ENCODE peak calls at places on chromosomes 6 and 20, in nine cellular contexts. One of them, this sample, is unnamed.

GRCh38 chr20:57613481-57613921 is 6.7 kb downstream of the ZBP1 start:
- DNase-seq in astrocyte: no peak
- DNase-seq in breast epithelium: no peak
- DNase-seq in cardiac fibroblast: no peak
- DNase-seq in mesendoderm: no peak
- DNase-seq in IMR-90: no peak
- DNase-seq in GM23248: no peak
- DNase-seq in fibroblast of pulmonary artery: no peak
- DNase-seq in tibial nerve: no peak
- DNase-seq in this sample: no peak

GRCh38 chr20:60242836-60243520 is 284.8 kb downstream of the CDH26 start:
- DNase-seq in astrocyte: peak
- DNase-seq in breast epithelium: no peak
- DNase-seq in cardiac fibroblast: no peak
- DNase-seq in mesendoderm: no peak
- DNase-seq in IMR-90: peak
- DNase-seq in GM23248: peak
- DNase-seq in fibroblast of pulmonary artery: peak
- DNase-seq in tibial nerve: no peak
- DNase-seq in this sample: no peak

GRCh38 chr20:32440069-32440757 is 82.1 kb downstream of the ASXL1 start:
- DNase-seq in astrocyte: no peak
- DNase-seq in breast epithelium: no peak
- DNase-seq in cardiac fibroblast: no peak
- DNase-seq in mesendoderm: no peak
- DNase-seq in IMR-90: no peak
- DNase-seq in GM23248: no peak
- DNase-seq in fibroblast of pulmonary artery: no peak
- DNase-seq in tibial nerve: no peak
- DNase-seq in this sample: no peak

GRCh38 chr6:3786131-3786530 is 34.6 kb upstream of the PXDC1 start:
- DNase-seq in astrocyte: no peak
- DNase-seq in breast epithelium: no peak
- DNase-seq in cardiac fibroblast: no peak
- DNase-seq in mesendoderm: no peak
- DNase-seq in IMR-90: no peak
- DNase-seq in GM23248: peak
- DNase-seq in fibroblast of pulmonary artery: no peak
- DNase-seq in tibial nerve: no peak
- DNase-seq in this sample: no peak

GRCh38 chr20:36929290-36929689 is 22.2 kb downstream of the SAMHD1 start:
- DNase-seq in astrocyte: no peak
- DNase-seq in breast epithelium: no peak
- DNase-seq in cardiac fibroblast: peak
- DNase-seq in mesendoderm: no peak
- DNase-seq in IMR-90: peak
- DNase-seq in GM23248: peak
- DNase-seq in fibroblast of pulmonary artery: peak
- DNase-seq in tibial nerve: no peak
- DNase-seq in this sample: no peak

GRCh38 chr20:1225263-1225728 is 548 bp upstream of the RAD21L1 start:
- DNase-seq in astrocyte: no peak
- DNase-seq in breast epithelium: peak
- DNase-seq in cardiac fibroblast: no peak
- DNase-seq in mesendoderm: no peak
- DNase-seq in IMR-90: no peak
- DNase-seq in GM23248: no peak
- DNase-seq in fibroblast of pulmonary artery: no peak
- DNase-seq in tibial nerve: no peak
- DNase-seq in this sample: no peak

GRCh38 chr6:11246722-11247121 is 14.3 kb upstream of the NEDD9 start:
- DNase-seq in astrocyte: no peak
- DNase-seq in breast epithelium: no peak
- DNase-seq in cardiac fibroblast: no peak
- DNase-seq in mesendoderm: no peak
- DNase-seq in IMR-90: no peak
- DNase-seq in GM23248: no peak
- DNase-seq in fibroblast of pulmonary artery: no peak
- DNase-seq in tibial nerve: no peak
- DNase-seq in this sample: no peak

GRCh38 chr20:35048739-35049138 is 43.9 kb downstream of the TRPC4AP start:
- DNase-seq in astrocyte: no peak
- DNase-seq in breast epithelium: no peak
- DNase-seq in cardiac fibroblast: no peak
- DNase-seq in mesendoderm: no peak
- DNase-seq in IMR-90: no peak
- DNase-seq in GM23248: no peak
- DNase-seq in fibroblast of pulmonary artery: no peak
- DNase-seq in tibial nerve: no peak
- DNase-seq in this sample: no peak

GRCh38 chr6:41536884-41537347 is 9.3 kb upstream of the FOXP4 start:
- DNase-seq in astrocyte: no peak
- DNase-seq in breast epithelium: peak
- DNase-seq in cardiac fibroblast: peak
- DNase-seq in mesendoderm: no peak
- DNase-seq in IMR-90: no peak
- DNase-seq in GM23248: no peak
- DNase-seq in fibroblast of pulmonary artery: peak
- DNase-seq in tibial nerve: no peak
- DNase-seq in this sample: no peak

GRCh38 chr6:41334482-41335023 is 855 bp upstream of the NCR2 start:
- DNase-seq in astrocyte: no peak
- DNase-seq in breast epithelium: no peak
- DNase-seq in cardiac fibroblast: no peak
- DNase-seq in mesendoderm: no peak
- DNase-seq in IMR-90: no peak
- DNase-seq in GM23248: peak
- DNase-seq in fibroblast of pulmonary artery: peak
- DNase-seq in tibial nerve: no peak
- DNase-seq in this sample: no peak

GRCh38 chr20:10586296-10586695 is 87.5 kb downstream of the JAG1 start:
- DNase-seq in astrocyte: peak
- DNase-seq in breast epithelium: no peak
- DNase-seq in cardiac fibroblast: no peak
- DNase-seq in mesendoderm: no peak
- DNase-seq in IMR-90: peak
- DNase-seq in GM23248: no peak
- DNase-seq in fibroblast of pulmonary artery: no peak
- DNase-seq in tibial nerve: no peak
- DNase-seq in this sample: no peak

GRCh38 chr6:165766457-165766856 is 103.4 kb upstream of the PDE10A start:
- DNase-seq in astrocyte: peak
- DNase-seq in breast epithelium: no peak
- DNase-seq in cardiac fibroblast: peak
- DNase-seq in mesendoderm: no peak
- DNase-seq in IMR-90: peak
- DNase-seq in GM23248: no peak
- DNase-seq in fibroblast of pulmonary artery: peak
- DNase-seq in tibial nerve: no peak
- DNase-seq in this sample: no peak

GRCh38 chr6:169158182-169158573 is 95.5 kb downstream of the THBS2 start:
- DNase-seq in astrocyte: peak
- DNase-seq in breast epithelium: no peak
- DNase-seq in cardiac fibroblast: peak
- DNase-seq in mesendoderm: no peak
- DNase-seq in IMR-90: peak
- DNase-seq in GM23248: peak
- DNase-seq in fibroblast of pulmonary artery: peak
- DNase-seq in tibial nerve: no peak
- DNase-seq in this sample: no peak

GRCh38 chr20:54657268-54657826 is 182.0 kb downstream of the DOK5 start:
- DNase-seq in astrocyte: no peak
- DNase-seq in breast epithelium: no peak
- DNase-seq in cardiac fibroblast: peak
- DNase-seq in mesendoderm: no peak
- DNase-seq in IMR-90: no peak
- DNase-seq in GM23248: no peak
- DNase-seq in fibroblast of pulmonary artery: peak
- DNase-seq in tibial nerve: no peak
- DNase-seq in this sample: no peak

GRCh38 chr6:68039641-68040311 is 595.3 kb upstream of the ADGRB3 start:
- DNase-seq in astrocyte: no peak
- DNase-seq in breast epithelium: no peak
- DNase-seq in cardiac fibroblast: peak
- DNase-seq in mesendoderm: no peak
- DNase-seq in IMR-90: no peak
- DNase-seq in GM23248: no peak
- DNase-seq in fibroblast of pulmonary artery: peak
- DNase-seq in tibial nerve: no peak
- DNase-seq in this sample: no peak

GRCh38 chr20:2631228-2631627 is 21.2 kb upstream of the NOP56 start:
- DNase-seq in astrocyte: no peak
- DNase-seq in breast epithelium: no peak
- DNase-seq in cardiac fibroblast: peak
- DNase-seq in mesendoderm: peak
- DNase-seq in IMR-90: no peak
- DNase-seq in GM23248: peak
- DNase-seq in fibroblast of pulmonary artery: no peak
- DNase-seq in tibial nerve: no peak
- DNase-seq in this sample: no peak

GRCh38 chr20:46820682-46821081 is 74.0 kb upstream of the EYA2 start:
- DNase-seq in astrocyte: no peak
- DNase-seq in breast epithelium: no peak
- DNase-seq in cardiac fibroblast: no peak
- DNase-seq in mesendoderm: no peak
- DNase-seq in IMR-90: no peak
- DNase-seq in GM23248: no peak
- DNase-seq in fibroblast of pulmonary artery: no peak
- DNase-seq in tibial nerve: no peak
- DNase-seq in this sample: no peak

GRCh38 chr20:58148891-58149290 is 79.6 kb downstream of the ANKRD60 start:
- DNase-seq in astrocyte: no peak
- DNase-seq in breast epithelium: no peak
- DNase-seq in cardiac fibroblast: no peak
- DNase-seq in mesendoderm: no peak
- DNase-seq in IMR-90: no peak
- DNase-seq in GM23248: no peak
- DNase-seq in fibroblast of pulmonary artery: no peak
- DNase-seq in tibial nerve: no peak
- DNase-seq in this sample: no peak

GRCh38 chr6:108477034-108477433 is 83.7 kb upstream of the FOXO3 start:
- DNase-seq in astrocyte: no peak
- DNase-seq in breast epithelium: no peak
- DNase-seq in cardiac fibroblast: no peak
- DNase-seq in mesendoderm: no peak
- DNase-seq in IMR-90: no peak
- DNase-seq in GM23248: no peak
- DNase-seq in fibroblast of pulmonary artery: no peak
- DNase-seq in tibial nerve: no peak
- DNase-seq in this sample: no peak

GRCh38 chr6:84019171-84019570 is 14.4 kb upstream of the MRAP2 start:
- DNase-seq in astrocyte: no peak
- DNase-seq in breast epithelium: no peak
- DNase-seq in cardiac fibroblast: no peak
- DNase-seq in mesendoderm: peak
- DNase-seq in IMR-90: no peak
- DNase-seq in GM23248: no peak
- DNase-seq in fibroblast of pulmonary artery: no peak
- DNase-seq in tibial nerve: no peak
- DNase-seq in this sample: no peak

GRCh38 chr6:84017709-84018452 is 15.7 kb upstream of the MRAP2 start:
- DNase-seq in astrocyte: no peak
- DNase-seq in breast epithelium: no peak
- DNase-seq in cardiac fibroblast: no peak
- DNase-seq in mesendoderm: no peak
- DNase-seq in IMR-90: no peak
- DNase-seq in GM23248: no peak
- DNase-seq in fibroblast of pulmonary artery: no peak
- DNase-seq in tibial nerve: no peak
- DNase-seq in this sample: no peak

GRCh38 chr6:84019812-84020211 is 13.8 kb upstream of the MRAP2 start:
- DNase-seq in astrocyte: no peak
- DNase-seq in breast epithelium: no peak
- DNase-seq in cardiac fibroblast: no peak
- DNase-seq in mesendoderm: no peak
- DNase-seq in IMR-90: no peak
- DNase-seq in GM23248: no peak
- DNase-seq in fibroblast of pulmonary artery: no peak
- DNase-seq in tibial nerve: no peak
- DNase-seq in this sample: no peak

GRCh38 chr6:84016029-84016428 is 17.5 kb upstream of the MRAP2 start:
- DNase-seq in astrocyte: no peak
- DNase-seq in breast epithelium: no peak
- DNase-seq in cardiac fibroblast: no peak
- DNase-seq in mesendoderm: no peak
- DNase-seq in IMR-90: no peak
- DNase-seq in GM23248: no peak
- DNase-seq in fibroblast of pulmonary artery: no peak
- DNase-seq in tibial nerve: no peak
- DNase-seq in this sample: no peak

GRCh38 chr6:84018453-84019061 is 15.0 kb upstream of the MRAP2 start:
- DNase-seq in astrocyte: no peak
- DNase-seq in breast epithelium: no peak
- DNase-seq in cardiac fibroblast: no peak
- DNase-seq in mesendoderm: peak
- DNase-seq in IMR-90: no peak
- DNase-seq in GM23248: no peak
- DNase-seq in fibroblast of pulmonary artery: no peak
- DNase-seq in tibial nerve: no peak
- DNase-seq in this sample: no peak
- H3K4me3 ChIP-seq in astrocyte: no peak
- H3K4me3 ChIP-seq in breast epithelium: no peak
- H3K4me3 ChIP-seq in cardiac fibroblast: no peak
- H3K4me3 ChIP-seq in mesendoderm: no peak
- H3K4me3 ChIP-seq in IMR-90: no peak
- H3K4me3 ChIP-seq in GM23248: no peak
- H3K4me3 ChIP-seq in fibroblast of pulmonary artery: no peak
- H3K4me3 ChIP-seq in tibial nerve: no peak
- H3K4me3 ChIP-seq in this sample: no peak

GRCh38 chr6:93419304-93420162 is at the start of gene EPHA7:
- DNase-seq in astrocyte: peak
- DNase-seq in breast epithelium: peak
- DNase-seq in cardiac fibroblast: peak
- DNase-seq in mesendoderm: peak
- DNase-seq in IMR-90: peak
- DNase-seq in GM23248: peak
- DNase-seq in fibroblast of pulmonary artery: peak
- DNase-seq in tibial nerve: peak
- DNase-seq in this sample: peak
- H3K4me3 ChIP-seq in astrocyte: peak
- H3K4me3 ChIP-seq in breast epithelium: peak
- H3K4me3 ChIP-seq in cardiac fibroblast: peak
- H3K4me3 ChIP-seq in mesendoderm: peak
- H3K4me3 ChIP-seq in IMR-90: peak
- H3K4me3 ChIP-seq in GM23248: peak
- H3K4me3 ChIP-seq in fibroblast of pulmonary artery: peak
- H3K4me3 ChIP-seq in tibial nerve: peak
- H3K4me3 ChIP-seq in this sample: peak

GRCh38 chr6:159455700-159456274 is 237.3 kb downstream of the SOD2 start:
- DNase-seq in astrocyte: no peak
- DNase-seq in breast epithelium: no peak
- DNase-seq in cardiac fibroblast: no peak
- DNase-seq in mesendoderm: no peak
- DNase-seq in IMR-90: no peak
- DNase-seq in GM23248: no peak
- DNase-seq in fibroblast of pulmonary artery: no peak
- DNase-seq in tibial nerve: no peak
- DNase-seq in this sample: no peak
- H3K4me3 ChIP-seq in astrocyte: no peak
- H3K4me3 ChIP-seq in breast epithelium: no peak
- H3K4me3 ChIP-seq in cardiac fibroblast: no peak
- H3K4me3 ChIP-seq in mesendoderm: no peak
- H3K4me3 ChIP-seq in IMR-90: no peak
- H3K4me3 ChIP-seq in GM23248: no peak
- H3K4me3 ChIP-seq in fibroblast of pulmonary artery: no peak
- H3K4me3 ChIP-seq in tibial nerve: no peak
- H3K4me3 ChIP-seq in this sample: no peak

GRCh38 chr20:48711696-48712464 is 115.9 kb downstream of the PREX1 start:
- DNase-seq in astrocyte: no peak
- DNase-seq in breast epithelium: no peak
- DNase-seq in cardiac fibroblast: no peak
- DNase-seq in mesendoderm: no peak
- DNase-seq in IMR-90: no peak
- DNase-seq in GM23248: no peak
- DNase-seq in fibroblast of pulmonary artery: no peak
- DNase-seq in tibial nerve: no peak
- DNase-seq in this sample: no peak
- H3K4me3 ChIP-seq in astrocyte: no peak
- H3K4me3 ChIP-seq in breast epithelium: no peak
- H3K4me3 ChIP-seq in cardiac fibroblast: no peak
- H3K4me3 ChIP-seq in mesendoderm: no peak
- H3K4me3 ChIP-seq in IMR-90: no peak
- H3K4me3 ChIP-seq in GM23248: no peak
- H3K4me3 ChIP-seq in fibroblast of pulmonary artery: no peak
- H3K4me3 ChIP-seq in tibial nerve: no peak
- H3K4me3 ChIP-seq in this sample: no peak